ENCODE peak calls at places on chromosomes 6 and 20, in ten cellular contexts. F is Jurkat, Clone E6-1; N is fibroblast of villous mesenchyme; E is left lung; P is MCF 10A; H is B cell; U is stromal cell of bone marrow; X is mesenteric fat pad; B is NCI-H187; Q is small intestine. L is an unnamed sample.

GRCh38 chr6:71125216-71125615 is 163.4 kb upstream of the OGFRL1 start:
- DNase-seq in U (no peak), X (no peak), P (no peak), H (no peak), Q (no peak), N (no peak), E (no peak), F (no peak), B (no peak), L (no peak)

GRCh38 chr6:106279179-106279578 is 46.4 kb downstream of the ATG5 start:
- DNase-seq in N (peak), F (no peak), X (no peak), B (no peak), E (no peak), U (no peak), H (no peak), Q (no peak), P (no peak), L (no peak)

GRCh38 chr20:25207960-25208534 is 12.5 kb downstream of the ENTPD6 start:
- DNase-seq in P (no peak), N (no peak), U (no peak), F (no peak), E (no peak), Q (no peak), B (no peak), H (no peak), X (no peak), L (peak)

GRCh38 chr6:19380287-19380686 is 456.9 kb upstream of the ID4 start:
- DNase-seq in N (peak), U (no peak), F (no peak), E (no peak), X (no peak), P (peak), Q (no peak), B (no peak), H (no peak), L (no peak)

GRCh38 chr6:143414769-143415168 is 35.7 kb downstream of the ADAT2 start:
- DNase-seq in B (no peak), P (no peak), N (no peak), E (no peak), X (no peak), Q (no peak), U (no peak), F (no peak), H (no peak), L (no peak)

GRCh38 chr6:116096979-116097816 is 3.5 kb upstream of the NT5DC1 start:
- DNase-seq in P (no peak), Q (peak), E (no peak), B (no peak), X (no peak), N (no peak), H (no peak), U (no peak), F (no peak), L (no peak)

GRCh38 chr6:149918151-149918905 is 4.6 kb downstream of the RAET1G start:
- DNase-seq in H (no peak), N (no peak), E (no peak), B (no peak), U (no peak), F (no peak), P (no peak), X (peak), Q (no peak), L (no peak)

GRCh38 chr20:37220796-37221195 is 40.8 kb downstream of the GHRH start:
- DNase-seq in Q (peak), P (no peak), B (no peak), H (no peak), N (peak), X (no peak), U (no peak), F (no peak), E (no peak), L (no peak)

GRCh38 chr20:62959998-62960436 is 7.5 kb downstream of the SLC17A9 start:
- DNase-seq in X (no peak), U (no peak), P (no peak), F (no peak), B (no peak), H (no peak), Q (no peak), N (no peak), E (no peak), L (no peak)

GRCh38 chr20:61895686-61896057 is 170.0 kb downstream of the TAF4 start:
- DNase-seq in B (no peak), U (no peak), E (no peak), P (no peak), F (no peak), N (no peak), Q (no peak), H (no peak), X (no peak), L (no peak)

GRCh38 chr6:42030585-42031506 is 19.5 kb upstream of the TAF8 start:
- DNase-seq in N (peak), F (no peak), Q (peak), E (peak), P (no peak), B (no peak), U (no peak), X (no peak), H (no peak), L (peak)

GRCh38 chr6:77561768-77562314 is 91.0 kb upstream of the MEI4 start:
- DNase-seq in Q (no peak), H (no peak), B (no peak), X (no peak), F (no peak), N (no peak), U (no peak), E (no peak), P (peak), L (no peak)

GRCh38 chr6:107642348-107643347 is 152.7 kb downstream of the SOBP start:
- DNase-seq in N (no peak), F (no peak), B (no peak), E (no peak), X (no peak), H (no peak), U (no peak), Q (no peak), P (no peak), L (no peak)

GRCh38 chr6:97293198-97293696 is 10.2 kb upstream of the MMS22L start:
- DNase-seq in F (no peak), Q (peak), B (no peak), H (no peak), N (peak), U (no peak), E (no peak), P (no peak), X (no peak), L (no peak)

GRCh38 chr20:21147593-21147992 is 21.7 kb downstream of the KIZ start:
- DNase-seq in P (peak), X (no peak), Q (no peak), F (no peak), E (no peak), H (no peak), N (no peak), U (peak), B (no peak), L (no peak)

L was measured in activated CD4-positive, alpha-beta memory T cell treated with anti-CD3 and anti-CD28 coated beads, Interleukin-2, amount 10 ng/mL, durations not matched to agents 7 days and 5 days.